ENCODE peak calls at places on chromosomes 4 and X, in four cellular contexts. One of them, this sample, is unnamed.

GRCh38 chr4:74331944-74332343 is 23.7 kb downstream of the EPGN start:
- DNase-seq in mesendoderm: no peak
- DNase-seq in mesenchymal stem cell: no peak
- DNase-seq in trophoblast cell: no peak
- DNase-seq in this sample: no peak

GRCh38 chr4:89146196-89146595 is 34.9 kb downstream of the TIGD2 start:
- DNase-seq in mesendoderm: no peak
- DNase-seq in mesenchymal stem cell: no peak
- DNase-seq in trophoblast cell: no peak
- DNase-seq in this sample: no peak

GRCh38 chr4:36010531-36010930 is 233.8 kb downstream of the ARAP2 start:
- DNase-seq in mesendoderm: peak; percentile 34
- DNase-seq in mesenchymal stem cell: no peak
- DNase-seq in trophoblast cell: no peak
- DNase-seq in this sample: no peak

GRCh38 chr4:30386266-30386895 is 333.8 kb upstream of the PCDH7 start:
- DNase-seq in mesendoderm: no peak
- DNase-seq in mesenchymal stem cell: peak; percentile 54
- DNase-seq in trophoblast cell: no peak
- DNase-seq in this sample: peak; percentile 77

GRCh38 chrX:55135171-55135570 is 46.4 kb downstream of the PAGE2 start:
- DNase-seq in mesendoderm: peak; percentile 62
- DNase-seq in trophoblast cell: no peak
- DNase-seq in mesenchymal stem cell: peak; percentile 40
- DNase-seq in this sample: peak; percentile 31

GRCh38 chr4:83180469-83180968 is 66.0 kb upstream of the PLAC8 start:
- DNase-seq in mesendoderm: no peak
- DNase-seq in trophoblast cell: no peak
- DNase-seq in mesenchymal stem cell: no peak
- DNase-seq in this sample: no peak

GRCh38 chrX:23557070-23557469 is 110.2 kb upstream of the PRDX4 start:
- DNase-seq in mesendoderm: no peak
- DNase-seq in mesenchymal stem cell: no peak
- DNase-seq in trophoblast cell: peak; percentile 5
- DNase-seq in this sample: peak; percentile 11

GRCh38 chrX:24682739-24683432 is 10.8 kb upstream of the POLA1 start:
- DNase-seq in trophoblast cell: no peak
- DNase-seq in mesendoderm: no peak
- DNase-seq in mesenchymal stem cell: no peak
- DNase-seq in this sample: no peak

GRCh38 chrX:43970528-43970927 is 2.7 kb downstream of the NDP start:
- DNase-seq in mesendoderm: peak; percentile 28
- DNase-seq in trophoblast cell: no peak
- DNase-seq in mesenchymal stem cell: no peak
- DNase-seq in this sample: peak; percentile 68

GRCh38 chr4:40845136-40845910 is 95.6 kb downstream of the NSUN7 start:
- DNase-seq in mesendoderm: no peak
- DNase-seq in trophoblast cell: no peak
- DNase-seq in mesenchymal stem cell: no peak
- DNase-seq in this sample: no peak

GRCh38 chr4:145907827-145908226 is 30.8 kb downstream of the ZNF827 start:
- DNase-seq in trophoblast cell: no peak
- DNase-seq in mesendoderm: no peak
- DNase-seq in mesenchymal stem cell: no peak
- DNase-seq in this sample: peak; percentile 32

GRCh38 chrX:9144643-9145290 is 110.8 kb upstream of the FAM9B start:
- DNase-seq in mesendoderm: no peak
- DNase-seq in trophoblast cell: no peak
- DNase-seq in mesenchymal stem cell: peak; percentile 87
- DNase-seq in this sample: no peak

GRCh38 chr4:81335221-81335912 is 120.3 kb upstream of the PRKG2 start:
- DNase-seq in trophoblast cell: no peak
- DNase-seq in mesenchymal stem cell: no peak
- DNase-seq in mesendoderm: no peak
- DNase-seq in this sample: peak; percentile 25

GRCh38 chr4:2671267-2671895 is 84.8 kb downstream of the TNIP2 start:
- DNase-seq in trophoblast cell: no peak
- DNase-seq in mesendoderm: no peak
- DNase-seq in mesenchymal stem cell: no peak
- DNase-seq in this sample: no peak

GRCh38 chr4:7398104-7398423 is 36.7 kb downstream of the PSAPL1 start:
- DNase-seq in mesenchymal stem cell: peak; percentile 36
- DNase-seq in mesendoderm: no peak
- DNase-seq in trophoblast cell: no peak
- DNase-seq in this sample: peak; percentile 59

GRCh38 chr4:12926189-12927066 is 557.7 kb downstream of the RAB28 start:
- DNase-seq in mesenchymal stem cell: peak; percentile 59
- DNase-seq in trophoblast cell: no peak
- DNase-seq in mesendoderm: no peak
- DNase-seq in this sample: no peak

GRCh38 chrX:5031792-5032191 is 1196.9 kb downstream of the NLGN4X start:
- DNase-seq in mesenchymal stem cell: no peak
- DNase-seq in trophoblast cell: no peak
- DNase-seq in mesendoderm: no peak
- DNase-seq in this sample: no peak

GRCh38 chr4:52568351-52568750 is 90.8 kb downstream of the USP46 start:
- DNase-seq in trophoblast cell: no peak
- DNase-seq in mesenchymal stem cell: no peak
- DNase-seq in mesendoderm: no peak
- DNase-seq in this sample: no peak

GRCh38 chr4:140157341-140157740 is 3.4 kb upstream of the MAML3 start:
- DNase-seq in trophoblast cell: no peak
- DNase-seq in mesendoderm: no peak
- DNase-seq in mesenchymal stem cell: no peak
- DNase-seq in this sample: no peak

GRCh38 chr4:62225972-62226371 is 1025.8 kb downstream of the ADGRL3 start:
- DNase-seq in mesenchymal stem cell: no peak
- DNase-seq in trophoblast cell: no peak
- DNase-seq in mesendoderm: no peak
- DNase-seq in this sample: no peak

GRCh38 chr4:33270403-33270802 is 2550.2 kb downstream of the PCDH7 start:
- DNase-seq in mesenchymal stem cell: no peak
- DNase-seq in mesendoderm: no peak
- DNase-seq in trophoblast cell: no peak
- DNase-seq in this sample: no peak

GRCh38 chrX:29491659-29492058 is 723.7 kb upstream of the MAGEB2 start:
- DNase-seq in trophoblast cell: no peak
- DNase-seq in mesendoderm: no peak
- DNase-seq in mesenchymal stem cell: no peak
- DNase-seq in this sample: no peak

GRCh38 chrX:115367455-115367854 is 77.9 kb downstream of the LUZP4 start:
- DNase-seq in mesendoderm: peak; percentile 1
- DNase-seq in mesenchymal stem cell: peak; percentile 80
- DNase-seq in trophoblast cell: no peak
- DNase-seq in this sample: peak; percentile 56

GRCh38 chrX:10111364-10112148 is 45.2 kb upstream of the CLCN4 start:
- DNase-seq in mesendoderm: no peak
- DNase-seq in trophoblast cell: peak; percentile 61
- DNase-seq in mesenchymal stem cell: peak; percentile 37
- DNase-seq in this sample: peak; percentile 14

GRCh38 chr4:48979897-48980579 is 6.0 kb upstream of the CWH43 start:
- DNase-seq in trophoblast cell: no peak
- DNase-seq in mesendoderm: no peak
- DNase-seq in mesenchymal stem cell: no peak
- DNase-seq in this sample: no peak

GRCh38 chrX:47483310-47484268 is 567 bp upstream of the ZNF41 start:
- DNase-seq in mesenchymal stem cell: peak; percentile 53
- DNase-seq in mesendoderm: no peak
- DNase-seq in trophoblast cell: no peak
- DNase-seq in this sample: peak; percentile 30

GRCh38 chr4:37246891-37247290 is 2.3 kb downstream of the NWD2 start:
- DNase-seq in trophoblast cell: no peak
- DNase-seq in mesendoderm: no peak
- DNase-seq in mesenchymal stem cell: no peak
- DNase-seq in this sample: no peak

GRCh38 chr4:124903995-124904722 is 191.6 kb upstream of the ANKRD50 start:
- DNase-seq in mesenchymal stem cell: peak; percentile 41
- DNase-seq in mesendoderm: no peak
- DNase-seq in trophoblast cell: no peak
- DNase-seq in this sample: peak; percentile 68

GRCh38 chr4:106062452-106062875 is 167.2 kb downstream of the NPNT start:
- DNase-seq in mesenchymal stem cell: peak; percentile 80
- DNase-seq in mesendoderm: peak; percentile 19
- DNase-seq in trophoblast cell: no peak
- DNase-seq in this sample: peak; percentile 70

GRCh38 chrX:73562458-73562857 is 539 bp upstream of the CHIC1 start:
- DNase-seq in mesenchymal stem cell: no peak
- DNase-seq in mesendoderm: peak; percentile 1
- DNase-seq in trophoblast cell: no peak
- DNase-seq in this sample: no peak

GRCh38 chr4:8860892-8861575 is 10.6 kb downstream of the HMX1 start:
- DNase-seq in mesenchymal stem cell: no peak
- DNase-seq in mesendoderm: peak; percentile 62
- DNase-seq in trophoblast cell: no peak
- DNase-seq in this sample: no peak
- H3K18ac ChIP-seq in mesenchymal stem cell: no peak overlapping the region
- H3K18ac ChIP-seq in mesendoderm: peak overlapping the region; percentile 54
- H3K18ac ChIP-seq in trophoblast cell: no peak overlapping the region
- H3K18ac ChIP-seq in this sample: no peak overlapping the region

GRCh38 chrX:40149286-40150175 is 51.8 kb upstream of the BCOR start:
- DNase-seq in trophoblast cell: no peak
- DNase-seq in mesenchymal stem cell: no peak
- DNase-seq in mesendoderm: no peak
- DNase-seq in this sample: no peak
- H3K4me3 ChIP-seq in trophoblast cell: no peak overlapping the region
- H3K4me3 ChIP-seq in mesenchymal stem cell: no peak overlapping the region
- H3K4me3 ChIP-seq in mesendoderm: no peak overlapping the region
- H3K4me3 ChIP-seq in this sample: no peak overlapping the region

GRCh38 chr4:162017863-162018262 is 145.9 kb downstream of the FSTL5 start:
- DNase-seq in mesenchymal stem cell: no peak
- DNase-seq in mesendoderm: no peak
- DNase-seq in trophoblast cell: no peak
- DNase-seq in this sample: no peak
- H3K18ac ChIP-seq in mesenchymal stem cell: no peak overlapping the region
- H3K18ac ChIP-seq in mesendoderm: no peak overlapping the region
- H3K18ac ChIP-seq in trophoblast cell: no peak overlapping the region
- H3K18ac ChIP-seq in this sample: no peak overlapping the region

GRCh38 chr4:95550566-95550965 is 1.8 kb upstream of the UNC5C start:
- DNase-seq in mesenchymal stem cell: no peak
- DNase-seq in trophoblast cell: no peak
- DNase-seq in mesendoderm: no peak
- DNase-seq in this sample: no peak
- H3K4me3 ChIP-seq in mesenchymal stem cell: no peak overlapping the region
- H3K4me3 ChIP-seq in trophoblast cell: no peak overlapping the region
- H3K4me3 ChIP-seq in mesendoderm: no peak overlapping the region
- H3K4me3 ChIP-seq in this sample: no peak overlapping the region

DNA sequence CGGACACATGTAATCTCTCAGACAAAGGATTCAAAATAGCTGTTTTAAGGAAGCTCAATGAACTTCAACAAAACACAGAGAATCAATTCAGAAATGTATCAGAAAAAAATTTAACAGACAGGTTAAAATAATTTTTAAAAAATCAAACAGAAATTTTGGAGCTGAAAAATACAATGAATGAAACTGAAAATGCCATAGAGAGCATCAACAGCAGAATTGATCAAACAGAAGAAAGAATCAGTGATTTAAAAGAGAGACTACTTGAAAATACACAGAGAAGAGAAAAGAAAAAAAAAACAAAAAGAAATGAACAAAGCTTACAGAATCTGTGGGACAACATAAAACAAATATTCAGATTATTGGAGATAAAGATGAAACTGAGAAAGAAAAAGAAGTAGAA is 118.8 kb upstream of the GYPA start:
- DNase-seq in mesendoderm: no peak
- DNase-seq in trophoblast cell: no peak
- DNase-seq in mesenchymal stem cell: no peak
- DNase-seq in this sample: no peak
- H3K18ac ChIP-seq in mesendoderm: no peak overlapping the region
- H3K18ac ChIP-seq in trophoblast cell: no peak overlapping the region
- H3K18ac ChIP-seq in mesenchymal stem cell: no peak overlapping the region
- H3K18ac ChIP-seq in this sample: no peak overlapping the region

DNA sequence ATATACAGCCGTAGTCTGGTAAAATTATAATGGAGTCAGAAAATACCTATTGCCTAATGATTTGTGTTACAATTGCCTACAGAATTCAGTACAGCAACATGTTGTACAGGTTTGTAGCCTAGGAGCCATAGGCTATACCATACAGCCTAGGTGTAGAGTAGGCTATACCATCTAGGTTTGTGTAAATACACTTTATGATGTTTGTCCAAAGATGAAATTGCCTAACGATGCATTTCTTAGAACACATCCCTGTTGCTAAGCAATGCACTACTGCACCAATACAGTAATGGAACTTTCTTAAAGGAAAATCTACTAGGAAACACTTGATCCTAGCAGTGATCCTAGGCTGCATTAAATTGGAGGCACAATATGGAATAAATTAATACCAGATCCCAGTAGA is 18.3 kb downstream of the NOA1 start:
- DNase-seq in mesendoderm: no peak
- DNase-seq in trophoblast cell: no peak
- DNase-seq in mesenchymal stem cell: no peak
- DNase-seq in this sample: no peak
- H3K4me3 ChIP-seq in mesendoderm: no peak overlapping the region
- H3K4me3 ChIP-seq in trophoblast cell: no peak overlapping the region
- H3K4me3 ChIP-seq in mesenchymal stem cell: no peak overlapping the region
- H3K4me3 ChIP-seq in this sample: no peak overlapping the region

GRCh38 chr4:122252584-122252983 is 100.5 kb downstream of the BLTP1 start:
- DNase-seq in mesendoderm: no peak
- DNase-seq in trophoblast cell: no peak
- DNase-seq in mesenchymal stem cell: no peak
- DNase-seq in this sample: no peak

GRCh38 chr4:122246551-122246950 is 94.4 kb downstream of the BLTP1 start:
- DNase-seq in mesendoderm: no peak
- DNase-seq in trophoblast cell: no peak
- DNase-seq in mesenchymal stem cell: no peak
- DNase-seq in this sample: peak; percentile 1

GRCh38 chr4:122243785-122244184 is 91.7 kb downstream of the BLTP1 start:
- DNase-seq in trophoblast cell: no peak
- DNase-seq in mesendoderm: no peak
- DNase-seq in mesenchymal stem cell: no peak
- DNase-seq in this sample: no peak

GRCh38 chr4:122249357-122249756 is 97.2 kb downstream of the BLTP1 start:
- DNase-seq in mesendoderm: no peak
- DNase-seq in mesenchymal stem cell: no peak
- DNase-seq in trophoblast cell: no peak
- DNase-seq in this sample: no peak
- H3K18ac ChIP-seq in mesendoderm: no peak overlapping the region
- H3K18ac ChIP-seq in mesenchymal stem cell: no peak overlapping the region
- H3K18ac ChIP-seq in trophoblast cell: no peak overlapping the region
- H3K18ac ChIP-seq in this sample: no peak overlapping the region

DNA sequence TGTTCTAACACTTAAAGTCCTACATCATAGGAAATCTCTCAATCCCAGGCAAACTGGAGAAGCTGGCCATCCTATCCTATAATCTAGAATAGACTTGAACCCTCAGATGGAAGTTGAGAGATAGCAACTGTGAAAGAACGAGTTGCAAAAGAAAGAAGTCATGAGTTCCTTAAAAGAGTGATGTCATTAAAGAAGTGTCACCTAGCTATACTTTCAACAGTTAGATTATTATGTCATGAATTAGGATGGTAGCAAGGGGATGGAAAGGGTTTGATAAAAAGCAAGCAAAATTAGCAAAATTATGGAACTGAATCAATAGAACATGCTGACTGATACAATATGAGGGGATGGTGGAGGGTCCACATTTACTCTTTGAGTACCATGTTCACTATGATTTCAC is 7.1 kb upstream of the MAPK10 start:
- DNase-seq in trophoblast cell: no peak
- DNase-seq in mesendoderm: no peak
- DNase-seq in mesenchymal stem cell: no peak
- DNase-seq in this sample: no peak
- H3K4me3 ChIP-seq in trophoblast cell: no peak overlapping the region
- H3K4me3 ChIP-seq in mesendoderm: no peak overlapping the region
- H3K4me3 ChIP-seq in mesenchymal stem cell: no peak overlapping the region
- H3K4me3 ChIP-seq in this sample: no peak overlapping the region

This sample was measured in IMR-90.